ENCODE peak calls at places on chromosomes 6 and 20, in four cellular contexts. One of them, this sample, is unnamed.
A peak's percentile ranks its signal among the peaks of the same experiment; 100 is the strongest.

GRCh38 chr6:72787521-72788031 is 165.7 kb downstream of the KCNQ5 start:
- DNase-seq in AG10803: peak; percentile 91
- DNase-seq in NCI-H1694 treated with DMSO at 0.1 percent for 48 hours: peak; percentile 7
- DNase-seq in islet precursor cell: peak; percentile 91
- DNase-seq in this sample: peak; percentile 57

GRCh38 chr6:12294851-12295536 is 4.8 kb downstream of the EDN1 start:
- DNase-seq in AG10803: peak; percentile 60
- DNase-seq in NCI-H1694 treated with DMSO at 0.1 percent for 48 hours: no peak
- DNase-seq in islet precursor cell: no peak
- DNase-seq in this sample: no peak

GRCh38 chr6:98633886-98634285 is 200.5 kb upstream of the POU3F2 start:
- DNase-seq in AG10803: no peak
- DNase-seq in NCI-H1694 treated with DMSO at 0.1 percent for 48 hours: no peak
- DNase-seq in islet precursor cell: no peak
- DNase-seq in this sample: no peak

GRCh38 chr20:43960231-43960630 is 45.6 kb downstream of the TOX2 start:
- DNase-seq in AG10803: no peak
- DNase-seq in NCI-H1694 treated with DMSO at 0.1 percent for 48 hours: no peak
- DNase-seq in islet precursor cell: no peak
- DNase-seq in this sample: peak; percentile 40

GRCh38 chr20:37443596-37443995 is 77.5 kb upstream of the NNAT start:
- DNase-seq in AG10803: no peak
- DNase-seq in NCI-H1694 treated with DMSO at 0.1 percent for 48 hours: no peak
- DNase-seq in islet precursor cell: peak; percentile 43
- DNase-seq in this sample: no peak

GRCh38 chr6:7196019-7196402 is 88.2 kb downstream of the RREB1 start:
- DNase-seq in AG10803: no peak
- DNase-seq in NCI-H1694 treated with DMSO at 0.1 percent for 48 hours: no peak
- DNase-seq in islet precursor cell: no peak
- DNase-seq in this sample: no peak

GRCh38 chr6:34355889-34356288 is 36.6 kb downstream of the NUDT3 start:
- DNase-seq in AG10803: no peak
- DNase-seq in NCI-H1694 treated with DMSO at 0.1 percent for 48 hours: no peak
- DNase-seq in islet precursor cell: no peak
- DNase-seq in this sample: no peak

GRCh38 chr6:70381436-70381786 is 31.9 kb upstream of the FAM135A start:
- DNase-seq in AG10803: no peak
- DNase-seq in NCI-H1694 treated with DMSO at 0.1 percent for 48 hours: no peak
- DNase-seq in islet precursor cell: no peak
- DNase-seq in this sample: no peak

GRCh38 chr6:5180636-5181035 is 80.1 kb downstream of the LYRM4 start:
- DNase-seq in AG10803: no peak
- DNase-seq in NCI-H1694 treated with DMSO at 0.1 percent for 48 hours: no peak
- DNase-seq in islet precursor cell: no peak
- DNase-seq in this sample: no peak

GRCh38 chr20:33387177-33387576 is 14.1 kb downstream of the CDK5RAP1 start:
- DNase-seq in AG10803: peak; percentile 65
- DNase-seq in NCI-H1694 treated with DMSO at 0.1 percent for 48 hours: no peak
- DNase-seq in islet precursor cell: peak; percentile 86
- DNase-seq in this sample: no peak

GRCh38 chr6:111447051-111447450 is 36.0 kb downstream of the REV3L start:
- DNase-seq in AG10803: peak; percentile 62
- DNase-seq in NCI-H1694 treated with DMSO at 0.1 percent for 48 hours: no peak
- DNase-seq in islet precursor cell: no peak
- DNase-seq in this sample: no peak

GRCh38 chr6:50829898-50830439 is 11.3 kb downstream of the TFAP2B start:
- DNase-seq in AG10803: no peak
- DNase-seq in NCI-H1694 treated with DMSO at 0.1 percent for 48 hours: no peak
- DNase-seq in islet precursor cell: no peak
- DNase-seq in this sample: no peak

This sample was measured in endodermal cell.